ENCODE peak calls at places on chromosomes 7 and 10, in six cellular contexts. One of them, this sample, is unnamed.

GRCh38 chr10:26221571-26221970 is 5.0 kb downstream of the GAD2 start:
- DNase-seq in progenitor cell of endocrine pancreas: no peak
- DNase-seq in GM10248: no peak
- DNase-seq in left lung: no peak
- DNase-seq in suprapubic skin: no peak
- DNase-seq in foreskin fibroblast: no peak
- DNase-seq in this sample: no peak

GRCh38 chr7:83547526-83547925 is 101.4 kb downstream of the SEMA3E start:
- DNase-seq in progenitor cell of endocrine pancreas: no peak
- DNase-seq in GM10248: no peak
- DNase-seq in left lung: peak
- DNase-seq in suprapubic skin: no peak
- DNase-seq in foreskin fibroblast: peak
- DNase-seq in this sample: no peak

GRCh38 chr7:157508477-157508881 is 171.7 kb downstream of the DNAJB6 start:
- DNase-seq in progenitor cell of endocrine pancreas: no peak
- DNase-seq in GM10248: no peak
- DNase-seq in left lung: no peak
- DNase-seq in suprapubic skin: no peak
- DNase-seq in foreskin fibroblast: no peak
- DNase-seq in this sample: no peak

GRCh38 chr7:47485640-47486435 is 96.1 kb downstream of the TNS3 start:
- DNase-seq in progenitor cell of endocrine pancreas: no peak
- DNase-seq in GM10248: no peak
- DNase-seq in left lung: peak
- DNase-seq in suprapubic skin: no peak
- DNase-seq in foreskin fibroblast: no peak
- DNase-seq in this sample: no peak

GRCh38 chr10:31146496-31147219 is 115.0 kb upstream of the ZNF438 start:
- DNase-seq in progenitor cell of endocrine pancreas: no peak
- DNase-seq in GM10248: no peak
- DNase-seq in left lung: peak
- DNase-seq in suprapubic skin: no peak
- DNase-seq in foreskin fibroblast: peak
- DNase-seq in this sample: no peak

GRCh38 chr10:44306147-44306710 is 78.7 kb downstream of the CXCL12 start:
- DNase-seq in progenitor cell of endocrine pancreas: no peak
- DNase-seq in GM10248: no peak
- DNase-seq in left lung: no peak
- DNase-seq in suprapubic skin: no peak
- DNase-seq in foreskin fibroblast: peak
- DNase-seq in this sample: no peak

GRCh38 chr10:78544447-78545085 is 510.9 kb downstream of the RPS24 start:
- DNase-seq in progenitor cell of endocrine pancreas: no peak
- DNase-seq in GM10248: no peak
- DNase-seq in left lung: no peak
- DNase-seq in suprapubic skin: no peak
- DNase-seq in foreskin fibroblast: no peak
- DNase-seq in this sample: no peak

GRCh38 chr7:28349637-28350036 is 62.7 kb upstream of the CREB5 start:
- DNase-seq in progenitor cell of endocrine pancreas: no peak
- DNase-seq in GM10248: no peak
- DNase-seq in left lung: no peak
- DNase-seq in suprapubic skin: no peak
- DNase-seq in foreskin fibroblast: no peak
- DNase-seq in this sample: no peak

GRCh38 chr7:7099584-7100014 is 82.7 kb upstream of the C1GALT1 start:
- DNase-seq in progenitor cell of endocrine pancreas: peak
- DNase-seq in GM10248: no peak
- DNase-seq in left lung: peak
- DNase-seq in suprapubic skin: peak
- DNase-seq in foreskin fibroblast: peak
- DNase-seq in this sample: peak

GRCh38 chr10:7199152-7199760 is 211.6 kb downstream of the SFMBT2 start:
- DNase-seq in progenitor cell of endocrine pancreas: no peak
- DNase-seq in GM10248: no peak
- DNase-seq in left lung: no peak
- DNase-seq in suprapubic skin: no peak
- DNase-seq in foreskin fibroblast: no peak
- DNase-seq in this sample: no peak

GRCh38 chr10:71457908-71458307 is 61.2 kb downstream of the CDH23 start:
- DNase-seq in progenitor cell of endocrine pancreas: no peak
- DNase-seq in GM10248: no peak
- DNase-seq in left lung: no peak
- DNase-seq in suprapubic skin: no peak
- DNase-seq in foreskin fibroblast: no peak
- DNase-seq in this sample: no peak

GRCh38 chr10:101287922-101288638 is 58.8 kb upstream of the LBX1 start:
- DNase-seq in progenitor cell of endocrine pancreas: no peak
- DNase-seq in GM10248: no peak
- DNase-seq in left lung: no peak
- DNase-seq in suprapubic skin: no peak
- DNase-seq in foreskin fibroblast: no peak
- DNase-seq in this sample: peak

GRCh38 chr10:121289800-121290199 is 308.4 kb downstream of the FGFR2 start:
- DNase-seq in progenitor cell of endocrine pancreas: no peak
- DNase-seq in GM10248: no peak
- DNase-seq in left lung: no peak
- DNase-seq in suprapubic skin: no peak
- DNase-seq in foreskin fibroblast: no peak
- DNase-seq in this sample: no peak

GRCh38 chr7:35263396-35263795 is 9.5 kb upstream of the TBX20 start:
- DNase-seq in progenitor cell of endocrine pancreas: no peak
- DNase-seq in GM10248: no peak
- DNase-seq in left lung: no peak
- DNase-seq in suprapubic skin: no peak
- DNase-seq in foreskin fibroblast: no peak
- DNase-seq in this sample: no peak

GRCh38 chr10:122342293-122343134 is 32.0 kb upstream of the PLEKHA1 start:
- DNase-seq in progenitor cell of endocrine pancreas: no peak
- DNase-seq in GM10248: peak
- DNase-seq in left lung: no peak
- DNase-seq in suprapubic skin: no peak
- DNase-seq in foreskin fibroblast: peak
- DNase-seq in this sample: peak

GRCh38 chr10:100364735-100365391 is 17.8 kb downstream of the SCD start:
- DNase-seq in progenitor cell of endocrine pancreas: no peak
- DNase-seq in GM10248: no peak
- DNase-seq in left lung: peak
- DNase-seq in suprapubic skin: peak
- DNase-seq in foreskin fibroblast: peak
- DNase-seq in this sample: peak

GRCh38 chr7:106165328-106165727 is 53.2 kb upstream of the SYPL1 start:
- DNase-seq in progenitor cell of endocrine pancreas: no peak
- DNase-seq in GM10248: no peak
- DNase-seq in left lung: no peak
- DNase-seq in suprapubic skin: no peak
- DNase-seq in foreskin fibroblast: peak
- DNase-seq in this sample: no peak

GRCh38 chr10:47016564-47016963 is 105.3 kb downstream of the PTPN20 start:
- DNase-seq in progenitor cell of endocrine pancreas: no peak
- DNase-seq in GM10248: no peak
- DNase-seq in left lung: no peak
- DNase-seq in suprapubic skin: no peak
- DNase-seq in foreskin fibroblast: no peak
- DNase-seq in this sample: no peak

GRCh38 chr7:4759211-4759610 is 16.2 kb upstream of the AP5Z1 start:
- DNase-seq in progenitor cell of endocrine pancreas: no peak
- DNase-seq in GM10248: no peak
- DNase-seq in left lung: no peak
- DNase-seq in suprapubic skin: no peak
- DNase-seq in foreskin fibroblast: no peak
- DNase-seq in this sample: no peak

GRCh38 chr7:102451371-102452054 is 13.2 kb downstream of the ALKBH4 start:
- DNase-seq in progenitor cell of endocrine pancreas: no peak
- DNase-seq in GM10248: no peak
- DNase-seq in left lung: no peak
- DNase-seq in suprapubic skin: no peak
- DNase-seq in foreskin fibroblast: no peak
- DNase-seq in this sample: peak

GRCh38 chr7:117995850-117996650 is 122.8 kb upstream of the CTTNBP2 start:
- DNase-seq in progenitor cell of endocrine pancreas: no peak
- DNase-seq in GM10248: no peak
- DNase-seq in left lung: no peak
- DNase-seq in suprapubic skin: no peak
- DNase-seq in foreskin fibroblast: no peak
- DNase-seq in this sample: no peak

GRCh38 chr10:93541402-93542357 is 24.8 kb upstream of the FFAR4 start:
- DNase-seq in progenitor cell of endocrine pancreas: no peak
- DNase-seq in GM10248: no peak
- DNase-seq in left lung: peak
- DNase-seq in suprapubic skin: no peak
- DNase-seq in foreskin fibroblast: peak
- DNase-seq in this sample: peak

GRCh38 chr10:78381072-78381471 is 347.4 kb downstream of the RPS24 start:
- DNase-seq in progenitor cell of endocrine pancreas: no peak
- DNase-seq in GM10248: no peak
- DNase-seq in left lung: no peak
- DNase-seq in suprapubic skin: no peak
- DNase-seq in foreskin fibroblast: no peak
- DNase-seq in this sample: peak

GRCh38 chr7:3978839-3979238 is 677.8 kb downstream of the SDK1 start:
- DNase-seq in progenitor cell of endocrine pancreas: no peak
- DNase-seq in GM10248: no peak
- DNase-seq in left lung: peak
- DNase-seq in suprapubic skin: no peak
- DNase-seq in foreskin fibroblast: no peak
- DNase-seq in this sample: no peak

GRCh38 chr7:46945328-46945727 is 636.6 kb downstream of the TNS3 start:
- DNase-seq in progenitor cell of endocrine pancreas: no peak
- DNase-seq in GM10248: no peak
- DNase-seq in left lung: no peak
- DNase-seq in suprapubic skin: no peak
- DNase-seq in foreskin fibroblast: no peak
- DNase-seq in this sample: no peak

GRCh38 chr7:130941322-130942210 is 207.6 kb upstream of the KLF14 start:
- DNase-seq in progenitor cell of endocrine pancreas: no peak
- DNase-seq in GM10248: no peak
- DNase-seq in left lung: peak
- DNase-seq in suprapubic skin: no peak
- DNase-seq in foreskin fibroblast: no peak
- DNase-seq in this sample: peak

GRCh38 chr7:92798517-92799249 is 37.7 kb downstream of the CDK6 start:
- DNase-seq in progenitor cell of endocrine pancreas: no peak
- DNase-seq in GM10248: no peak
- DNase-seq in left lung: no peak
- DNase-seq in suprapubic skin: no peak
- DNase-seq in foreskin fibroblast: no peak
- DNase-seq in this sample: no peak

GRCh38 chr10:3255616-3256015 is 83.0 kb upstream of the PITRM1 start:
- DNase-seq in progenitor cell of endocrine pancreas: no peak
- DNase-seq in GM10248: no peak
- DNase-seq in left lung: no peak
- DNase-seq in suprapubic skin: peak
- DNase-seq in foreskin fibroblast: no peak
- DNase-seq in this sample: no peak

GRCh38 chr10:27944005-27944404 is 54.9 kb downstream of the ODAD2 start:
- DNase-seq in progenitor cell of endocrine pancreas: no peak
- DNase-seq in GM10248: no peak
- DNase-seq in left lung: no peak
- DNase-seq in suprapubic skin: no peak
- DNase-seq in foreskin fibroblast: no peak
- DNase-seq in this sample: no peak

GRCh38 chr10:92756233-92757065 is 66.7 kb downstream of the HHEX start:
- DNase-seq in progenitor cell of endocrine pancreas: no peak
- DNase-seq in GM10248: peak
- DNase-seq in left lung: no peak
- DNase-seq in suprapubic skin: no peak
- DNase-seq in foreskin fibroblast: no peak
- DNase-seq in this sample: peak

GRCh38 chr10:98790817-98791216 is 344.1 kb upstream of the HPS1 start:
- DNase-seq in progenitor cell of endocrine pancreas: no peak
- DNase-seq in GM10248: peak
- DNase-seq in left lung: no peak
- DNase-seq in suprapubic skin: no peak
- DNase-seq in foreskin fibroblast: peak
- DNase-seq in this sample: peak
- TF ChIP-seq CTCF in progenitor cell of endocrine pancreas: peak
- TF ChIP-seq CTCF in GM10248: no peak
- TF ChIP-seq CTCF in left lung: peak
- TF ChIP-seq CTCF in suprapubic skin: no peak
- TF ChIP-seq CTCF in foreskin fibroblast: peak
- TF ChIP-seq CTCF in this sample: no peak

GRCh38 chr7:141860207-141860606 is 18.9 kb upstream of the PRSS37 start:
- DNase-seq in progenitor cell of endocrine pancreas: no peak
- DNase-seq in GM10248: no peak
- DNase-seq in left lung: no peak
- DNase-seq in suprapubic skin: no peak
- DNase-seq in foreskin fibroblast: no peak
- DNase-seq in this sample: no peak
- TF ChIP-seq CTCF in progenitor cell of endocrine pancreas: no peak
- TF ChIP-seq CTCF in GM10248: no peak
- TF ChIP-seq CTCF in left lung: no peak
- TF ChIP-seq CTCF in suprapubic skin: no peak
- TF ChIP-seq CTCF in foreskin fibroblast: no peak
- TF ChIP-seq CTCF in this sample: no peak

GRCh38 chr10:23581906-23582305 is 143.0 kb downstream of the OTUD1 start:
- DNase-seq in progenitor cell of endocrine pancreas: no peak
- DNase-seq in GM10248: no peak
- DNase-seq in left lung: no peak
- DNase-seq in suprapubic skin: no peak
- DNase-seq in foreskin fibroblast: no peak
- DNase-seq in this sample: no peak
- TF ChIP-seq CTCF in progenitor cell of endocrine pancreas: no peak
- TF ChIP-seq CTCF in GM10248: no peak
- TF ChIP-seq CTCF in left lung: no peak
- TF ChIP-seq CTCF in suprapubic skin: no peak
- TF ChIP-seq CTCF in foreskin fibroblast: no peak
- TF ChIP-seq CTCF in this sample: no peak

GRCh38 chr7:103855671-103856070 is 133.8 kb downstream of the RELN start:
- DNase-seq in progenitor cell of endocrine pancreas: no peak
- DNase-seq in GM10248: no peak
- DNase-seq in left lung: no peak
- DNase-seq in suprapubic skin: no peak
- DNase-seq in foreskin fibroblast: no peak
- DNase-seq in this sample: no peak

GRCh38 chr7:103856929-103857328 is 132.5 kb downstream of the RELN start:
- DNase-seq in progenitor cell of endocrine pancreas: no peak
- DNase-seq in GM10248: no peak
- DNase-seq in left lung: no peak
- DNase-seq in suprapubic skin: no peak
- DNase-seq in foreskin fibroblast: no peak
- DNase-seq in this sample: no peak

GRCh38 chr7:103854611-103855010 is 134.8 kb downstream of the RELN start:
- DNase-seq in progenitor cell of endocrine pancreas: no peak
- DNase-seq in GM10248: no peak
- DNase-seq in left lung: no peak
- DNase-seq in suprapubic skin: no peak
- DNase-seq in foreskin fibroblast: no peak
- DNase-seq in this sample: no peak

DNA sequence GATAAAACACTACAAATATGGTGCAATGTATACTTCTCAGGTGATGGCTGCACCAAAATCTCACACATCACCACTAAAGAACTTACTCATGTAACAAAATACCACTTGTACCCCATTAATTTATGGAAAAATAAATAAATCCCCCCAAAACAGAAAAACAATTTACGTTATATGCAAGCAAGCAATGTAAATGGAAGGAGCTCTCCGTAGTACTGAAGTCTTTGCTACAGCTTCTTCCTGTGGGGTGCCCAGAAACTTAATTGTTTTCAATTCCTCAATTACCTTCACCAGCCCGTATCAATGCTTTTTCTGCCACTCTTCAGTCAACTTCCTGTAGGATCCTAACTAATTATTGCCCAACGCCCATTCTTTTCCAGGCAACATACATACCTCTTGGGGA is 138.1 kb downstream of the RELN start:
- DNase-seq in progenitor cell of endocrine pancreas: no peak
- DNase-seq in GM10248: peak
- DNase-seq in left lung: no peak
- DNase-seq in suprapubic skin: no peak
- DNase-seq in foreskin fibroblast: no peak
- DNase-seq in this sample: no peak
- TF ChIP-seq CTCF in progenitor cell of endocrine pancreas: no peak
- TF ChIP-seq CTCF in GM10248: no peak
- TF ChIP-seq CTCF in left lung: no peak
- TF ChIP-seq CTCF in suprapubic skin: no peak
- TF ChIP-seq CTCF in foreskin fibroblast: no peak
- TF ChIP-seq CTCF in this sample: no peak

This sample was measured in K562.